ENCODE peak calls at places on chromosomes 6 and 20, in seven cellular contexts. One of them, this sample, is unnamed.

GRCh38 chr6:16711551-16712249 is 49.6 kb downstream of the ATXN1 start:
- DNase-seq in bronchial epithelial cell: peak; percentile 93
- DNase-seq in DMS79: no peak
- DNase-seq in CD8-positive, alpha-beta T cell: peak; percentile 56
- DNase-seq in renal cortical epithelial cell: peak; percentile 42
- DNase-seq in NK-92 treated with Interleukin-12 subunit alpha and Interleukin-12 subunit beta, amount 100 ng/mL, for 24 hours: peak; percentile 40
- DNase-seq in NCI-H2171 treated with DMSO at 0.1 percent for 48 hours: no peak
- DNase-seq in this sample: peak; percentile 82

GRCh38 chr6:116971959-116972358 is 94.9 kb downstream of the RFX6 start:
- DNase-seq in bronchial epithelial cell: peak; percentile 56
- DNase-seq in DMS79: no peak
- DNase-seq in CD8-positive, alpha-beta T cell: no peak
- DNase-seq in renal cortical epithelial cell: peak; percentile 56
- DNase-seq in NK-92 treated with Interleukin-12 subunit alpha and Interleukin-12 subunit beta, amount 100 ng/mL, for 24 hours: no peak
- DNase-seq in NCI-H2171 treated with DMSO at 0.1 percent for 48 hours: peak; percentile 40
- DNase-seq in this sample: peak; percentile 40

GRCh38 chr6:84284428-84285033 is 57.1 kb upstream of the CEP162 start:
- DNase-seq in bronchial epithelial cell: no peak
- DNase-seq in DMS79: no peak
- DNase-seq in CD8-positive, alpha-beta T cell: no peak
- DNase-seq in renal cortical epithelial cell: peak; percentile 4
- DNase-seq in NK-92 treated with Interleukin-12 subunit alpha and Interleukin-12 subunit beta, amount 100 ng/mL, for 24 hours: no peak
- DNase-seq in NCI-H2171 treated with DMSO at 0.1 percent for 48 hours: no peak
- DNase-seq in this sample: peak; percentile 34

GRCh38 chr6:22146581-22147468 is 150.0 kb downstream of the PRL start:
- DNase-seq in bronchial epithelial cell: peak; percentile 57
- DNase-seq in DMS79: no peak
- DNase-seq in CD8-positive, alpha-beta T cell: peak; percentile 25
- DNase-seq in renal cortical epithelial cell: no peak
- DNase-seq in NK-92 treated with Interleukin-12 subunit alpha and Interleukin-12 subunit beta, amount 100 ng/mL, for 24 hours: no peak
- DNase-seq in NCI-H2171 treated with DMSO at 0.1 percent for 48 hours: no peak
- DNase-seq in this sample: peak; percentile 91

GRCh38 chr6:6734463-6735455 is 146.2 kb downstream of the LY86 start:
- DNase-seq in bronchial epithelial cell: no peak
- DNase-seq in DMS79: no peak
- DNase-seq in CD8-positive, alpha-beta T cell: no peak
- DNase-seq in renal cortical epithelial cell: peak; percentile 63
- DNase-seq in NK-92 treated with Interleukin-12 subunit alpha and Interleukin-12 subunit beta, amount 100 ng/mL, for 24 hours: no peak
- DNase-seq in NCI-H2171 treated with DMSO at 0.1 percent for 48 hours: no peak
- DNase-seq in this sample: no peak

GRCh38 chr6:68654134-68654533 is 19.1 kb downstream of the ADGRB3 start:
- DNase-seq in bronchial epithelial cell: no peak
- DNase-seq in DMS79: no peak
- DNase-seq in CD8-positive, alpha-beta T cell: no peak
- DNase-seq in renal cortical epithelial cell: no peak
- DNase-seq in NK-92 treated with Interleukin-12 subunit alpha and Interleukin-12 subunit beta, amount 100 ng/mL, for 24 hours: no peak
- DNase-seq in NCI-H2171 treated with DMSO at 0.1 percent for 48 hours: no peak
- DNase-seq in this sample: no peak

GRCh38 chr20:6333110-6333509 is 210.3 kb upstream of the FERMT1 start:
- DNase-seq in bronchial epithelial cell: no peak
- DNase-seq in DMS79: no peak
- DNase-seq in CD8-positive, alpha-beta T cell: no peak
- DNase-seq in renal cortical epithelial cell: peak; percentile 4
- DNase-seq in NK-92 treated with Interleukin-12 subunit alpha and Interleukin-12 subunit beta, amount 100 ng/mL, for 24 hours: no peak
- DNase-seq in NCI-H2171 treated with DMSO at 0.1 percent for 48 hours: no peak
- DNase-seq in this sample: no peak

GRCh38 chr6:1689141-1689540 is 79.4 kb downstream of the FOXC1 start:
- DNase-seq in bronchial epithelial cell: peak; percentile 90
- DNase-seq in DMS79: no peak
- DNase-seq in CD8-positive, alpha-beta T cell: no peak
- DNase-seq in renal cortical epithelial cell: peak; percentile 90
- DNase-seq in NK-92 treated with Interleukin-12 subunit alpha and Interleukin-12 subunit beta, amount 100 ng/mL, for 24 hours: no peak
- DNase-seq in NCI-H2171 treated with DMSO at 0.1 percent for 48 hours: no peak
- DNase-seq in this sample: no peak

GRCh38 chr6:135630789-135631376 is 133.3 kb upstream of the AHI1 start:
- DNase-seq in bronchial epithelial cell: no peak
- DNase-seq in DMS79: no peak
- DNase-seq in CD8-positive, alpha-beta T cell: no peak
- DNase-seq in renal cortical epithelial cell: no peak
- DNase-seq in NK-92 treated with Interleukin-12 subunit alpha and Interleukin-12 subunit beta, amount 100 ng/mL, for 24 hours: no peak
- DNase-seq in NCI-H2171 treated with DMSO at 0.1 percent for 48 hours: no peak
- DNase-seq in this sample: peak; percentile 79

GRCh38 chr6:30727920-30728605 is 7.9 kb downstream of the TUBB start:
- DNase-seq in bronchial epithelial cell: no peak
- DNase-seq in DMS79: no peak
- DNase-seq in CD8-positive, alpha-beta T cell: no peak
- DNase-seq in renal cortical epithelial cell: no peak
- DNase-seq in NK-92 treated with Interleukin-12 subunit alpha and Interleukin-12 subunit beta, amount 100 ng/mL, for 24 hours: no peak
- DNase-seq in NCI-H2171 treated with DMSO at 0.1 percent for 48 hours: peak; percentile 49
- DNase-seq in this sample: peak; percentile 34

GRCh38 chr6:20790032-20790791 is 256.0 kb downstream of the CDKAL1 start:
- DNase-seq in bronchial epithelial cell: no peak
- DNase-seq in DMS79: no peak
- DNase-seq in CD8-positive, alpha-beta T cell: no peak
- DNase-seq in renal cortical epithelial cell: peak; percentile 35
- DNase-seq in NK-92 treated with Interleukin-12 subunit alpha and Interleukin-12 subunit beta, amount 100 ng/mL, for 24 hours: no peak
- DNase-seq in NCI-H2171 treated with DMSO at 0.1 percent for 48 hours: no peak
- DNase-seq in this sample: no peak

GRCh38 chr6:54877713-54878317 is 31.2 kb downstream of the FAM83B start:
- DNase-seq in bronchial epithelial cell: no peak
- DNase-seq in DMS79: no peak
- DNase-seq in CD8-positive, alpha-beta T cell: no peak
- DNase-seq in renal cortical epithelial cell: peak; percentile 82
- DNase-seq in NK-92 treated with Interleukin-12 subunit alpha and Interleukin-12 subunit beta, amount 100 ng/mL, for 24 hours: no peak
- DNase-seq in NCI-H2171 treated with DMSO at 0.1 percent for 48 hours: no peak
- DNase-seq in this sample: no peak

GRCh38 chr6:32415521-32416019 is 8.6 kb upstream of the BTNL2 start:
- DNase-seq in bronchial epithelial cell: peak; percentile 50
- DNase-seq in DMS79: peak; percentile 9
- DNase-seq in CD8-positive, alpha-beta T cell: peak; percentile 71
- DNase-seq in renal cortical epithelial cell: peak; percentile 42
- DNase-seq in NK-92 treated with Interleukin-12 subunit alpha and Interleukin-12 subunit beta, amount 100 ng/mL, for 24 hours: peak; percentile 38
- DNase-seq in NCI-H2171 treated with DMSO at 0.1 percent for 48 hours: peak; percentile 53
- DNase-seq in this sample: peak; percentile 51